ENCODE peak calls at places on chromosomes 1 and 21, in seven cellular contexts. R is astrocyte of the spinal cord, H is heart left ventricle, B is cardiac muscle cell, G is heart right ventricle, J is GM13977, S is nephron progenitor cell. L is an unnamed sample.

GRCh38 chr1:37338658-37339057 is 135.7 kb upstream of the ZC3H12A start:
- DNase-seq in G (no peak), R (no peak), J (no peak), S (no peak), B (no peak), H (no peak), L (no peak)

GRCh38 chr1:171263915-171264314 is 15.6 kb downstream of the FMO1 start:
- DNase-seq in R (no peak), H (no peak), B (no peak), S (no peak), G (no peak), J (no peak), L (no peak)

GRCh38 chr1:203127672-203128611 is at the start of gene ADORA1:
- DNase-seq in J (no peak), B (peak; percentile 91), H (peak; percentile 68), G (peak; percentile 65), S (peak; percentile 76), R (peak; percentile 37), L (no peak)

GRCh38 chr1:52424238-52424637 is 19.8 kb downstream of the PRPF38A start:
- DNase-seq in G (no peak), R (no peak), J (no peak), H (no peak), B (peak; percentile 2), S (no peak), L (no peak)

GRCh38 chr1:61851849-61852692 is 109.8 kb downstream of the PATJ start:
- DNase-seq in H (peak; percentile 20), B (peak; percentile 77), R (peak; percentile 79), G (no peak), J (peak; percentile 28), S (no peak), L (peak; percentile 45)

GRCh38 chr1:60621524-60621923 is 460.8 kb upstream of the NFIA start:
- DNase-seq in H (no peak), R (peak; percentile 64), J (no peak), B (no peak), S (no peak), G (peak; percentile 11), L (no peak)

GRCh38 chr1:203954788-203955552 is 93.6 kb downstream of the SNRPE start:
- DNase-seq in H (no peak), J (no peak), R (no peak), G (no peak), S (no peak), B (no peak), L (no peak)

GRCh38 chr1:77986810-77987209 is 7.9 kb upstream of the FUBP1 start:
- DNase-seq in B (no peak), G (no peak), S (no peak), J (no peak), R (no peak), H (no peak), L (no peak)

GRCh38 chr1:64421377-64421776 is 48.6 kb upstream of the CACHD1 start:
- DNase-seq in B (no peak), H (no peak), R (no peak), J (no peak), S (no peak), G (no peak), L (no peak)

GRCh38 chr1:212375986-212376385 is 38.7 kb downstream of the PACC1 start:
- DNase-seq in H (no peak), R (no peak), J (no peak), G (no peak), S (no peak), B (no peak), L (no peak)

GRCh38 chr1:201261771-201262547 is 21.3 kb upstream of the PKP1 start:
- DNase-seq in B (no peak), G (no peak), R (no peak), S (no peak), J (no peak), H (no peak), L (no peak)

GRCh38 chr1:221839794-221840395 is 98.0 kb upstream of the DUSP10 start:
- DNase-seq in H (peak; percentile 18), B (no peak), G (peak; percentile 53), R (peak; percentile 90), S (no peak), J (no peak), L (peak; percentile 35)

GRCh38 chr1:9675393-9675792 is 23.9 kb downstream of the PIK3CD start:
- DNase-seq in R (no peak), S (no peak), H (no peak), B (no peak), J (no peak), G (no peak), L (no peak)

GRCh38 chr21:45294509-45295291 is 7.0 kb upstream of the POFUT2 start:
- DNase-seq in J (no peak), B (peak; percentile 66), H (peak; percentile 90), S (peak; percentile 66), R (peak; percentile 100), G (peak; percentile 89), L (no peak)

GRCh38 chr1:164477336-164477735 is 81.6 kb upstream of the PBX1 start:
- DNase-seq in G (no peak), H (no peak), R (no peak), B (no peak), J (no peak), S (no peak), L (no peak)

GRCh38 chr1:234437423-234438171 is 41.4 kb downstream of the TARBP1 start:
- DNase-seq in J (no peak), B (no peak), H (peak; percentile 19), R (peak; percentile 28), G (no peak), S (no peak), L (no peak)

GRCh38 chr1:114207635-114208034 is 54.0 kb upstream of the SYT6 start:
- DNase-seq in G (no peak), S (no peak), H (no peak), J (no peak), B (no peak), R (no peak), L (no peak)

GRCh38 chr1:3697104-3697503 is 44.8 kb downstream of the TP73 start:
- DNase-seq in S (no peak), B (no peak), R (no peak), H (no peak), J (no peak), G (no peak), L (no peak)

GRCh38 chr1:94755675-94756074 is 64.5 kb upstream of the SLC44A3 start:
- DNase-seq in B (peak; percentile 22), R (peak; percentile 97), G (no peak), J (no peak), S (no peak), H (peak; percentile 20), L (no peak)

GRCh38 chr21:37557261-37557950 is 190.8 kb downstream of the DYRK1A start:
- DNase-seq in B (no peak), S (no peak), J (peak; percentile 78), R (no peak), H (no peak), G (no peak), L (peak; percentile 86)

GRCh38 chr1:180603223-180603849 is 28.5 kb upstream of the XPR1 start:
- DNase-seq in G (peak; percentile 31), R (no peak), S (no peak), H (peak; percentile 54), J (no peak), B (peak; percentile 65), L (no peak)

GRCh38 chr1:6770727-6771567 is 14.3 kb upstream of the CAMTA1 start:
- DNase-seq in H (no peak), S (peak; percentile 11), G (no peak), J (no peak), B (no peak), R (peak; percentile 46), L (no peak)
- TF ChIP-seq CTCF in H (no peak), S (no peak), G (no peak), J (no peak), B (no peak), R (no peak), L (no peak)

DNA sequence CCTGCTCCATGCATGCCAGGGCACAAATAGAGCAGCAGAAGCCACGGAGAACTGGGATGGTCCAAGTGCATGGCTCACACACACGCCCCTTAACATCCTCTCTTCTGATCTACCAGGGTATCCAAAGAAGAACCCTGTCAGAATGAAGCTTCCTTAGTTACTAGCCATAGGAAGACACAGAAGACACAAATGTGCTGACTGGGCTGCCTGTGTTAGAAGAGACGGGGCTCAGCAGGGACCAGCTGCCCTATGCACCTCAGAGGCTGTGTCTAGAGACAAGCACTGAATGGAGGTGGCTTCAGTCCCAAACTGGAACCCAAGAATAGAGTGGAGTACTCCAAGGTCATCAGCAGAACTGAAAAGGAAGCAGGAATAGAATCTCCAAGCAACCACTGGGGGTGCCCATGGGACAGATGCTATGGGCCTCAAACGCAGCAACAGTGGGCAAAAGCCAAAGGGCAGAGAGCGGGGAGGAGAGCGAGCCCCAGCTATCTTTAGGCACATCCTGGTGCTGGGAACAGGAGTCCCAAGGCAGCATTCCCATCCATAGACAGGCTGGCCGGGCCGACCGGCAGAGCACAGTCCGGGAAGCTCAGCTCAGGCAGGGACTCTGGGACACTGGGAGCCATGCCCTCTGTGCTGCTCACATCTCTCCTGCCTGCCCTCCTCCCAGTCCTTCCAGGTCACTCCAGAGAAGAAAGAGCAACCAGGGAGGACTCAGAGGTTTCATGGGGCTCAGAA is 9.5 kb downstream of the SLC6A9 start:
- DNase-seq in R (no peak), H (peak; percentile 37), G (peak; percentile 49), B (no peak), S (no peak), J (no peak), L (no peak)
- TF ChIP-seq CTCF in R (peak; percentile 7), H (no peak), G (no peak), B (no peak), S (no peak), J (no peak), L (no peak)

GRCh38 chr1:7302873-7303272 is 468.2 kb upstream of the VAMP3 start:
- DNase-seq in G (no peak), J (no peak), S (no peak), B (no peak), H (no peak), R (no peak), L (no peak)
- TF ChIP-seq CTCF in G (no peak), J (no peak), S (no peak), B (no peak), H (no peak), R (peak; percentile 15), L (no peak)

GRCh38 chr1:25683731-25684130 is 67.1 kb downstream of the MAN1C1 start:
- DNase-seq in H (no peak), S (no peak), B (no peak), R (no peak), G (no peak), J (no peak), L (no peak)
- TF ChIP-seq CTCF in H (no peak), S (no peak), B (no peak), R (no peak), G (no peak), J (no peak), L (no peak)